ENCODE peak calls at places on chromosomes 11 and 22, in seven cellular contexts. D is cardiac muscle cell; I is HFFc6; E is nephron progenitor cell; O is GM10248; N is heart left ventricle; P is stimulated activated CD4-positive, alpha-beta T cell treated with anti-CD3 and anti-CD28 coated beads, Interleukin-2, amount 100 ng/mL, for 48 hours. X is an unnamed sample.

GRCh38 chr22:49861642-49862407 is 8.2 kb downstream of the ZBED4 start:
- DNase-seq in D (peak; percentile 29), I (no peak), E (no peak), O (no peak), N (no peak), P (no peak), X (no peak)

GRCh38 chr11:125091877-125092664 is 19.4 kb downstream of the TMEM218 start:
- DNase-seq in D (no peak), I (no peak), E (no peak), O (no peak), N (no peak), P (no peak), X (no peak)

GRCh38 chr22:37345863-37346514 is 63.7 kb downstream of the CYTH4 start:
- DNase-seq in D (peak; percentile 98), I (peak; percentile 87), E (no peak), O (no peak), N (no peak), P (no peak), X (no peak)

GRCh38 chr11:34331329-34331728 is 26.5 kb downstream of the ABTB2 start:
- DNase-seq in D (peak; percentile 80), I (peak; percentile 82), E (no peak), O (no peak), N (no peak), P (no peak), X (no peak)

GRCh38 chr11:100789500-100789899 is 102.4 kb downstream of the ARHGAP42 start:
- DNase-seq in D (no peak), I (no peak), E (no peak), O (no peak), N (no peak), P (no peak), X (no peak)

GRCh38 chr11:120136356-120136755 is 1.6 kb downstream of the TRIM29 start:
- DNase-seq in D (no peak), I (no peak), E (no peak), O (no peak), N (no peak), P (no peak), X (no peak)

GRCh38 chr22:20509344-20510047 is 2.1 kb downstream of the MED15 start:
- DNase-seq in D (peak; percentile 95), I (peak; percentile 91), E (no peak), O (no peak), N (no peak), P (peak; percentile 42), X (no peak)

GRCh38 chr11:123413636-123414035 is 16.4 kb upstream of the GRAMD1B start:
- DNase-seq in D (no peak), I (peak; percentile 27), E (no peak), O (no peak), N (no peak), P (no peak), X (no peak)

GRCh38 chr11:102139081-102139498 is 28.8 kb downstream of the YAP1 start:
- DNase-seq in D (peak; percentile 78), I (peak; percentile 81), E (no peak), O (no peak), N (no peak), P (no peak), X (no peak)

GRCh38 chr11:88508808-88509581 is 171.5 kb upstream of the CTSC start:
- DNase-seq in D (peak; percentile 45), I (no peak), E (peak; percentile 50), O (peak; percentile 31), N (peak; percentile 70), P (no peak), X (peak; percentile 5)

GRCh38 chr22:42138122-42138770 is 7.6 kb upstream of the CYP2D6 start:
- DNase-seq in D (no peak), I (no peak), E (no peak), O (no peak), N (no peak), P (no peak), X (no peak)

GRCh38 chr11:101866619-101867491 is 48.0 kb upstream of the CEP126 start:
- DNase-seq in D (no peak), I (peak; percentile 75), E (no peak), O (no peak), N (no peak), P (no peak), X (no peak)

GRCh38 chr11:64908766-64909165 is 8.2 kb downstream of the ATG2A start:
- DNase-seq in D (no peak), I (no peak), E (no peak), O (no peak), N (no peak), P (no peak), X (no peak)

GRCh38 chr11:36492724-36493304 is 17.3 kb downstream of the TRAF6 start:
- DNase-seq in D (peak; percentile 71), I (peak; percentile 25), E (no peak), O (peak; percentile 45), N (no peak), P (peak; percentile 20), X (peak; percentile 16)

GRCh38 chr22:45574069-45574703 is 71.5 kb downstream of the FBLN1 start:
- DNase-seq in D (no peak), I (no peak), E (no peak), O (no peak), N (no peak), P (no peak), X (no peak)

GRCh38 chr11:114386545-114386944 is 13.8 kb downstream of the C11orf71 start:
- DNase-seq in D (peak; percentile 43), I (no peak), E (no peak), O (no peak), N (no peak), P (no peak), X (no peak)

GRCh38 chr11:8765294-8765693 is 82.7 kb downstream of the RPL27A start:
- DNase-seq in D (peak; percentile 65), I (peak; percentile 62), E (no peak), O (no peak), N (no peak), P (no peak), X (no peak)

GRCh38 chr11:121451982-121452608 is at the start of gene SORL1:
- DNase-seq in D (peak; percentile 38), I (no peak), E (peak; percentile 86), O (peak; percentile 80), N (peak; percentile 86), P (peak; percentile 62), X (peak; percentile 70)

GRCh38 chr11:113488931-113489351 is 13.7 kb upstream of the DRD2 start:
- DNase-seq in D (no peak), I (no peak), E (no peak), O (no peak), N (no peak), P (no peak), X (no peak)

GRCh38 chr11:101584651-101585050 is 844 bp upstream of the TRPC6 start:
- DNase-seq in D (no peak), I (no peak), E (peak; percentile 16), O (no peak), N (no peak), P (no peak), X (no peak)

GRCh38 chr22:40289991-40290459 is 56.3 kb upstream of the ADSL start:
- DNase-seq in D (no peak), I (no peak), E (no peak), O (peak; percentile 61), N (peak; percentile 62), P (peak; percentile 40), X (no peak)

GRCh38 chr11:36380296-36381004 is 84.4 kb downstream of the PRR5L start:
- DNase-seq in D (no peak), I (no peak), E (no peak), O (no peak), N (no peak), P (no peak), X (no peak)

GRCh38 chr11:134741453-134742227 is 329.6 kb upstream of the B3GAT1 start:
- DNase-seq in D (peak; percentile 54), I (no peak), E (no peak), O (no peak), N (no peak), P (no peak), X (no peak)

GRCh38 chr22:29203456-29203855 is 2.2 kb upstream of the EMID1 start:
- DNase-seq in D (no peak), I (no peak), E (no peak), O (no peak), N (peak; percentile 10), P (no peak), X (no peak)

GRCh38 chr22:39292561-39293074 is 26.8 kb downstream of the RPL3 start:
- DNase-seq in D (peak; percentile 99), I (peak; percentile 88), E (peak; percentile 68), O (no peak), N (peak; percentile 95), P (no peak), X (peak; percentile 34)

GRCh38 chr11:69101100-69101791 is 52.5 kb downstream of the TPCN2 start:
- DNase-seq in D (peak; percentile 83), I (peak; percentile 60), E (peak; percentile 84), O (peak; percentile 86), N (peak; percentile 84), P (peak; percentile 72), X (peak; percentile 74)

GRCh38 chr22:44448271-44448780 is 49.7 kb downstream of the RTL6 start:
- DNase-seq in D (peak; percentile 97), I (peak; percentile 95), E (no peak), O (no peak), N (peak; percentile 78), P (no peak), X (no peak)

GRCh38 chr22:31451709-31452571 is 37.7 kb downstream of the EIF4ENIF1 start:
- DNase-seq in D (peak; percentile 69), I (peak; percentile 66), E (no peak), O (peak; percentile 44), N (no peak), P (no peak), X (no peak)

GRCh38 chr11:122758361-122758760 is 79.9 kb upstream of the CRTAM start:
- DNase-seq in D (no peak), I (no peak), E (no peak), O (no peak), N (no peak), P (no peak), X (no peak)

GRCh38 chr11:10293423-10294288 is at the start of gene SBF2:
- DNase-seq in D (peak; percentile 93), I (peak; percentile 89), E (peak; percentile 93), O (peak; percentile 86), N (peak; percentile 95), P (peak; percentile 71), X (peak; percentile 75)

GRCh38 chr11:64226507-64227051 is 505 bp downstream of the NUDT22 start:
- DNase-seq in D (no peak), I (no peak), E (no peak), O (peak; percentile 81), N (peak; percentile 85), P (no peak), X (no peak)

GRCh38 chr11:74749127-74749964 is 697 bp downstream of the RNF169 start:
- DNase-seq in D (peak; percentile 40), I (no peak), E (peak; percentile 54), O (peak; percentile 73), N (peak; percentile 86), P (peak; percentile 39), X (peak; percentile 25)

GRCh38 chr11:11787305-11788066 is 54.3 kb upstream of the USP47 start:
- DNase-seq in D (peak; percentile 75), I (peak; percentile 52), E (peak; percentile 80), O (peak; percentile 59), N (peak; percentile 76), P (peak; percentile 71), X (peak; percentile 86)

GRCh38 chr11:57432017-57432590 is 5.2 kb upstream of the SLC43A3 start:
- DNase-seq in D (peak; percentile 28), I (no peak), E (no peak), O (no peak), N (peak; percentile 12), P (no peak), X (no peak)

GRCh38 chr11:820655-821512 is 2.2 kb downstream of the PNPLA2 start:
- DNase-seq in D (peak; percentile 60), I (peak; percentile 76), E (no peak), O (no peak), N (peak; percentile 87), P (no peak), X (no peak)

GRCh38 chr11:46270707-46271106 is 6.8 kb upstream of the CREB3L1 start:
- DNase-seq in D (no peak), I (no peak), E (no peak), O (peak; percentile 55), N (no peak), P (no peak), X (no peak)

GRCh38 chr22:42399315-42400271 is 32.6 kb downstream of the NFAM1 start:
- DNase-seq in D (peak; percentile 3), I (no peak), E (peak; percentile 44), O (no peak), N (no peak), P (no peak), X (no peak)

X was measured in neural crest cell.